ENCODE peak calls at places on chromosomes 2 and 18, in five cellular contexts. K is germinal center; O is stimulated activated CD4-positive, alpha-beta T cell treated with anti-CD3 and anti-CD28 coated beads, Interleukin-12 subunit alpha, Interleukin-12 subunit beta, amount 100 ng/mL, for 4 hours; V is RWPE1; J is K562. U is an unnamed sample.

GRCh38 chr2:62972601-62973000 is 78.0 kb upstream of the OTX1 start:
- DNase-seq in K (no peak), V (no peak), O (no peak), J (no peak), U (no peak)

GRCh38 chr2:87401726-87402345 is 346.1 kb upstream of the PLGLB2 start:
- DNase-seq in J (no peak), O (no peak), V (no peak), K (no peak), U (no peak)

GRCh38 chr18:61556862-61557261 is 223.6 kb downstream of the CDH20 start:
- DNase-seq in O (no peak), K (no peak), J (no peak), V (no peak), U (no peak)

GRCh38 chr2:129187379-129187778 is 792.1 kb upstream of the RAB6C start:
- DNase-seq in V (no peak), O (no peak), K (no peak), J (no peak), U (no peak)

GRCh38 chr2:41496908-41497307 is 550.9 kb upstream of the PKDCC start:
- DNase-seq in K (no peak), J (peak; percentile 13), V (no peak), O (no peak), U (no peak)

GRCh38 chr2:15316370-15316814 is 244.7 kb downstream of the NBAS start:
- DNase-seq in K (no peak), O (peak; percentile 7), V (no peak), J (no peak), U (no peak)

GRCh38 chr2:161681043-161681442 is 56.8 kb downstream of the SLC4A10 start:
- DNase-seq in K (no peak), V (peak; percentile 65), O (no peak), J (no peak), U (no peak)

GRCh38 chr2:220499281-220499680 is 871.9 kb downstream of the SLC4A3 start:
- DNase-seq in V (peak; percentile 34), J (no peak), O (no peak), K (no peak), U (peak; percentile 45)

GRCh38 chr18:48680871-48681270 is 142.0 kb downstream of the CTIF start:
- DNase-seq in O (no peak), J (no peak), K (no peak), V (no peak), U (no peak)

GRCh38 chr2:230865766-230866703 is 1.3 kb downstream of the ITM2C start:
- DNase-seq in K (no peak), O (no peak), J (no peak), V (no peak), U (no peak)

GRCh38 chr2:129885735-129886134 is 93.7 kb upstream of the RAB6C start:
- DNase-seq in K (no peak), O (no peak), V (no peak), J (peak; percentile 15), U (no peak)

GRCh38 chr2:222613715-222614331 is 42.1 kb downstream of the FARSB start:
- DNase-seq in V (peak; percentile 56), J (peak; percentile 12), O (no peak), K (peak; percentile 65), U (no peak)

GRCh38 chr18:61333746-61334490 is 688 bp downstream of the CDH20 start:
- DNase-seq in J (no peak), V (no peak), O (no peak), K (no peak), U (no peak)

GRCh38 chr2:200089756-200090109 is 134.4 kb downstream of the MAIP1 start:
- DNase-seq in J (no peak), V (no peak), K (no peak), O (no peak), U (no peak)

GRCh38 chr2:101473911-101474751 is 781 bp downstream of the RFX8 start:
- DNase-seq in O (peak; percentile 22), J (no peak), V (peak; percentile 45), K (peak; percentile 28), U (no peak)

GRCh38 chr2:191311627-191312026 is 66.4 kb downstream of the MYO1B start:
- DNase-seq in O (no peak), J (no peak), V (peak; percentile 83), K (no peak), U (no peak)

GRCh38 chr2:194745532-194746146 is 911.4 kb upstream of the SLC39A10 start:
- DNase-seq in K (no peak), V (no peak), O (no peak), J (no peak), U (no peak)

GRCh38 chr18:49563130-49563540 is 1.3 kb downstream of the LIPG start:
- DNase-seq in K (no peak), O (no peak), V (peak; percentile 44), J (no peak), U (no peak)

GRCh38 chr2:53422979-53423378 is 344.6 kb upstream of the CHAC2 start:
- DNase-seq in K (peak; percentile 31), J (no peak), O (no peak), V (peak; percentile 14), U (no peak)

GRCh38 chr18:41938445-41938844 is 16.6 kb upstream of the PIK3C3 start:
- DNase-seq in J (no peak), O (no peak), V (no peak), K (no peak), U (peak; percentile 87)

GRCh38 chr2:182949572-182950189 is 83.2 kb upstream of the FRZB start:
- DNase-seq in V (no peak), O (no peak), J (no peak), K (no peak), U (no peak)

GRCh38 chr2:19312949-19313348 is 45.5 kb downstream of the OSR1 start:
- DNase-seq in K (peak; percentile 6), O (no peak), J (no peak), V (peak; percentile 34), U (no peak)

GRCh38 chr2:236343400-236344161 is 79.4 kb upstream of the ASB18 start:
- DNase-seq in V (peak; percentile 59), K (peak; percentile 66), O (peak; percentile 26), J (peak; percentile 55), U (peak; percentile 20)